ENCODE peak calls at places on chromosome 9, in eight cellular contexts. One of them, this sample, is unnamed.

GRCh38 chr9:21788752-21789151 is 13.7 kb upstream of the MTAP start:
- DNase-seq in BE2C: no peak
- DNase-seq in SHP77: no peak
- DNase-seq in NCI-H1436: no peak
- DNase-seq in stimulated activated CD4-positive, alpha-beta T cell treated with anti-CD3 and anti-CD28 coated beads, Interleukin-4, amount 100 ng/mL, for 1 hour: no peak
- DNase-seq in Daoy: no peak
- DNase-seq in cardiac fibroblast: peak
- DNase-seq in GDM1: no peak
- DNase-seq in this sample: no peak

GRCh38 chr9:37800631-37801286 is at the start of gene DCAF10:
- DNase-seq in BE2C: peak
- DNase-seq in SHP77: peak
- DNase-seq in NCI-H1436: peak
- DNase-seq in stimulated activated CD4-positive, alpha-beta T cell treated with anti-CD3 and anti-CD28 coated beads, Interleukin-4, amount 100 ng/mL, for 1 hour: peak
- DNase-seq in Daoy: peak
- DNase-seq in cardiac fibroblast: peak
- DNase-seq in GDM1: peak
- DNase-seq in this sample: peak

GRCh38 chr9:22808876-22809275 is 362.3 kb downstream of the DMRTA1 start:
- DNase-seq in BE2C: no peak
- DNase-seq in SHP77: no peak
- DNase-seq in NCI-H1436: no peak
- DNase-seq in stimulated activated CD4-positive, alpha-beta T cell treated with anti-CD3 and anti-CD28 coated beads, Interleukin-4, amount 100 ng/mL, for 1 hour: no peak
- DNase-seq in Daoy: no peak
- DNase-seq in cardiac fibroblast: no peak
- DNase-seq in GDM1: no peak
- DNase-seq in this sample: no peak

GRCh38 chr9:110116543-110116885 is 91.4 kb downstream of the C9orf152 start:
- DNase-seq in BE2C: no peak
- DNase-seq in SHP77: no peak
- DNase-seq in NCI-H1436: no peak
- DNase-seq in stimulated activated CD4-positive, alpha-beta T cell treated with anti-CD3 and anti-CD28 coated beads, Interleukin-4, amount 100 ng/mL, for 1 hour: no peak
- DNase-seq in Daoy: peak
- DNase-seq in cardiac fibroblast: peak
- DNase-seq in GDM1: no peak
- DNase-seq in this sample: no peak

GRCh38 chr9:33225319-33226152 is 14.4 kb upstream of the SPINK4 start:
- DNase-seq in BE2C: peak
- DNase-seq in SHP77: no peak
- DNase-seq in NCI-H1436: peak
- DNase-seq in stimulated activated CD4-positive, alpha-beta T cell treated with anti-CD3 and anti-CD28 coated beads, Interleukin-4, amount 100 ng/mL, for 1 hour: peak
- DNase-seq in Daoy: peak
- DNase-seq in cardiac fibroblast: peak
- DNase-seq in GDM1: peak
- DNase-seq in this sample: peak

GRCh38 chr9:108671794-108672193 is 184.0 kb downstream of the ACTL7B start:
- DNase-seq in BE2C: no peak
- DNase-seq in SHP77: no peak
- DNase-seq in NCI-H1436: no peak
- DNase-seq in stimulated activated CD4-positive, alpha-beta T cell treated with anti-CD3 and anti-CD28 coated beads, Interleukin-4, amount 100 ng/mL, for 1 hour: no peak
- DNase-seq in Daoy: no peak
- DNase-seq in cardiac fibroblast: no peak
- DNase-seq in GDM1: no peak
- DNase-seq in this sample: no peak

GRCh38 chr9:113409883-113410206 is 630 bp downstream of the POLE3 start:
- DNase-seq in BE2C: no peak
- DNase-seq in SHP77: no peak
- DNase-seq in NCI-H1436: no peak
- DNase-seq in stimulated activated CD4-positive, alpha-beta T cell treated with anti-CD3 and anti-CD28 coated beads, Interleukin-4, amount 100 ng/mL, for 1 hour: no peak
- DNase-seq in Daoy: no peak
- DNase-seq in cardiac fibroblast: peak
- DNase-seq in GDM1: no peak
- DNase-seq in this sample: no peak

GRCh38 chr9:136572003-136572595 is 26.3 kb upstream of the NOTCH1 start:
- DNase-seq in BE2C: no peak
- DNase-seq in SHP77: no peak
- DNase-seq in NCI-H1436: no peak
- DNase-seq in stimulated activated CD4-positive, alpha-beta T cell treated with anti-CD3 and anti-CD28 coated beads, Interleukin-4, amount 100 ng/mL, for 1 hour: no peak
- DNase-seq in Daoy: peak
- DNase-seq in cardiac fibroblast: peak
- DNase-seq in GDM1: no peak
- DNase-seq in this sample: peak

GRCh38 chr9:122835313-122835731 is 6.9 kb upstream of the PDCL start:
- DNase-seq in BE2C: no peak
- DNase-seq in SHP77: no peak
- DNase-seq in NCI-H1436: no peak
- DNase-seq in stimulated activated CD4-positive, alpha-beta T cell treated with anti-CD3 and anti-CD28 coated beads, Interleukin-4, amount 100 ng/mL, for 1 hour: peak
- DNase-seq in Daoy: peak
- DNase-seq in cardiac fibroblast: no peak
- DNase-seq in GDM1: peak
- DNase-seq in this sample: peak

GRCh38 chr9:131776473-131776872 is 36.6 kb upstream of the RAPGEF1 start:
- DNase-seq in BE2C: no peak
- DNase-seq in SHP77: no peak
- DNase-seq in NCI-H1436: no peak
- DNase-seq in stimulated activated CD4-positive, alpha-beta T cell treated with anti-CD3 and anti-CD28 coated beads, Interleukin-4, amount 100 ng/mL, for 1 hour: peak
- DNase-seq in Daoy: peak
- DNase-seq in cardiac fibroblast: peak
- DNase-seq in GDM1: no peak
- DNase-seq in this sample: no peak

GRCh38 chr9:74753650-74754049 is 134.1 kb downstream of the TRPM6 start:
- DNase-seq in BE2C: no peak
- DNase-seq in SHP77: no peak
- DNase-seq in NCI-H1436: no peak
- DNase-seq in stimulated activated CD4-positive, alpha-beta T cell treated with anti-CD3 and anti-CD28 coated beads, Interleukin-4, amount 100 ng/mL, for 1 hour: no peak
- DNase-seq in Daoy: no peak
- DNase-seq in cardiac fibroblast: no peak
- DNase-seq in GDM1: no peak
- DNase-seq in this sample: no peak

GRCh38 chr9:22240619-22241018 is 206.0 kb upstream of the DMRTA1 start:
- DNase-seq in BE2C: no peak
- DNase-seq in SHP77: no peak
- DNase-seq in NCI-H1436: no peak
- DNase-seq in stimulated activated CD4-positive, alpha-beta T cell treated with anti-CD3 and anti-CD28 coated beads, Interleukin-4, amount 100 ng/mL, for 1 hour: no peak
- DNase-seq in Daoy: no peak
- DNase-seq in cardiac fibroblast: peak
- DNase-seq in GDM1: no peak
- DNase-seq in this sample: no peak

GRCh38 chr9:126669108-126669507 is 55.4 kb downstream of the LMX1B start:
- DNase-seq in BE2C: no peak
- DNase-seq in SHP77: no peak
- DNase-seq in NCI-H1436: no peak
- DNase-seq in stimulated activated CD4-positive, alpha-beta T cell treated with anti-CD3 and anti-CD28 coated beads, Interleukin-4, amount 100 ng/mL, for 1 hour: no peak
- DNase-seq in Daoy: no peak
- DNase-seq in cardiac fibroblast: no peak
- DNase-seq in GDM1: no peak
- DNase-seq in this sample: peak

GRCh38 chr9:694499-695154 is 146.9 kb upstream of the DMRT1 start:
- DNase-seq in BE2C: no peak
- DNase-seq in SHP77: no peak
- DNase-seq in NCI-H1436: no peak
- DNase-seq in stimulated activated CD4-positive, alpha-beta T cell treated with anti-CD3 and anti-CD28 coated beads, Interleukin-4, amount 100 ng/mL, for 1 hour: no peak
- DNase-seq in Daoy: peak
- DNase-seq in cardiac fibroblast: peak
- DNase-seq in GDM1: no peak
- DNase-seq in this sample: peak

GRCh38 chr9:81627481-81627880 is 61.9 kb downstream of the TLE1 start:
- DNase-seq in BE2C: no peak
- DNase-seq in SHP77: no peak
- DNase-seq in NCI-H1436: no peak
- DNase-seq in stimulated activated CD4-positive, alpha-beta T cell treated with anti-CD3 and anti-CD28 coated beads, Interleukin-4, amount 100 ng/mL, for 1 hour: no peak
- DNase-seq in Daoy: no peak
- DNase-seq in cardiac fibroblast: no peak
- DNase-seq in GDM1: no peak
- DNase-seq in this sample: no peak

GRCh38 chr9:132548971-132549649 is 33.3 kb upstream of the BARHL1 start:
- DNase-seq in BE2C: no peak
- DNase-seq in SHP77: no peak
- DNase-seq in NCI-H1436: no peak
- DNase-seq in stimulated activated CD4-positive, alpha-beta T cell treated with anti-CD3 and anti-CD28 coated beads, Interleukin-4, amount 100 ng/mL, for 1 hour: no peak
- DNase-seq in Daoy: peak
- DNase-seq in cardiac fibroblast: peak
- DNase-seq in GDM1: no peak
- DNase-seq in this sample: no peak

GRCh38 chr9:4333787-4334186 is 33.9 kb upstream of the GLIS3 start:
- DNase-seq in BE2C: no peak
- DNase-seq in SHP77: no peak
- DNase-seq in NCI-H1436: no peak
- DNase-seq in stimulated activated CD4-positive, alpha-beta T cell treated with anti-CD3 and anti-CD28 coated beads, Interleukin-4, amount 100 ng/mL, for 1 hour: no peak
- DNase-seq in Daoy: no peak
- DNase-seq in cardiac fibroblast: peak
- DNase-seq in GDM1: no peak
- DNase-seq in this sample: peak

GRCh38 chr9:10274156-10274555 is 338.6 kb downstream of the PTPRD start:
- DNase-seq in BE2C: no peak
- DNase-seq in SHP77: no peak
- DNase-seq in NCI-H1436: no peak
- DNase-seq in stimulated activated CD4-positive, alpha-beta T cell treated with anti-CD3 and anti-CD28 coated beads, Interleukin-4, amount 100 ng/mL, for 1 hour: no peak
- DNase-seq in Daoy: no peak
- DNase-seq in cardiac fibroblast: peak
- DNase-seq in GDM1: no peak
- DNase-seq in this sample: no peak

GRCh38 chr9:124834586-124834985 is 18.7 kb upstream of the WDR38 start:
- DNase-seq in BE2C: no peak
- DNase-seq in SHP77: no peak
- DNase-seq in NCI-H1436: peak
- DNase-seq in stimulated activated CD4-positive, alpha-beta T cell treated with anti-CD3 and anti-CD28 coated beads, Interleukin-4, amount 100 ng/mL, for 1 hour: no peak
- DNase-seq in Daoy: peak
- DNase-seq in cardiac fibroblast: peak
- DNase-seq in GDM1: no peak
- DNase-seq in this sample: no peak

GRCh38 chr9:130290353-130291181 is 25.0 kb downstream of the HMCN2 start:
- DNase-seq in BE2C: no peak
- DNase-seq in SHP77: no peak
- DNase-seq in NCI-H1436: no peak
- DNase-seq in stimulated activated CD4-positive, alpha-beta T cell treated with anti-CD3 and anti-CD28 coated beads, Interleukin-4, amount 100 ng/mL, for 1 hour: no peak
- DNase-seq in Daoy: no peak
- DNase-seq in cardiac fibroblast: peak
- DNase-seq in GDM1: no peak
- DNase-seq in this sample: no peak

GRCh38 chr9:36051317-36051716 is 14.6 kb downstream of the RECK start:
- DNase-seq in BE2C: no peak
- DNase-seq in SHP77: no peak
- DNase-seq in NCI-H1436: no peak
- DNase-seq in stimulated activated CD4-positive, alpha-beta T cell treated with anti-CD3 and anti-CD28 coated beads, Interleukin-4, amount 100 ng/mL, for 1 hour: no peak
- DNase-seq in Daoy: no peak
- DNase-seq in cardiac fibroblast: no peak
- DNase-seq in GDM1: no peak
- DNase-seq in this sample: no peak

GRCh38 chr9:136644593-136645342 is 17.9 kb upstream of the EGFL7 start:
- DNase-seq in BE2C: peak
- DNase-seq in SHP77: no peak
- DNase-seq in NCI-H1436: no peak
- DNase-seq in stimulated activated CD4-positive, alpha-beta T cell treated with anti-CD3 and anti-CD28 coated beads, Interleukin-4, amount 100 ng/mL, for 1 hour: peak
- DNase-seq in Daoy: no peak
- DNase-seq in cardiac fibroblast: peak
- DNase-seq in GDM1: peak
- DNase-seq in this sample: peak

This sample was measured in cerebellar cortex.